ENCODE peak calls at places on chromosomes 12 and 14, in six cellular contexts. One of them, this sample, is unnamed.

GRCh38 chr14:95620659-95621059 is 65.6 kb upstream of the TCL1B start:
- DNase-seq in ELR: no peak
- DNase-seq in stimulated activated CD4-positive, alpha-beta T cell treated with anti-CD3 and anti-CD28 coated beads, Interleukin-12 subunit alpha, Interleukin-12 subunit beta, amount 100 ng/mL, for 4 hours: no peak
- DNase-seq in non-pigmented ciliary epithelial cell: no peak
- DNase-seq in activated T-helper 9 cell treated with anti-CD3 and anti-CD28 coated beads, Interleukin-2, amount 50 U/mL, for 16 hours: peak
- DNase-seq in activated T-helper 1 cell treated with Interleukin-2 at 50 U/mL for 16 hours: peak
- DNase-seq in this sample: peak

GRCh38 chr12:49578471-49579112 is 10.7 kb upstream of the MCRS1 start:
- DNase-seq in ELR: no peak
- DNase-seq in stimulated activated CD4-positive, alpha-beta T cell treated with anti-CD3 and anti-CD28 coated beads, Interleukin-12 subunit alpha, Interleukin-12 subunit beta, amount 100 ng/mL, for 4 hours: no peak
- DNase-seq in non-pigmented ciliary epithelial cell: no peak
- DNase-seq in activated T-helper 9 cell treated with anti-CD3 and anti-CD28 coated beads, Interleukin-2, amount 50 U/mL, for 16 hours: no peak
- DNase-seq in activated T-helper 1 cell treated with Interleukin-2 at 50 U/mL for 16 hours: no peak
- DNase-seq in this sample: no peak

GRCh38 chr14:95301527-95302187 is 18.1 kb downstream of the CLMN start:
- DNase-seq in ELR: no peak
- DNase-seq in stimulated activated CD4-positive, alpha-beta T cell treated with anti-CD3 and anti-CD28 coated beads, Interleukin-12 subunit alpha, Interleukin-12 subunit beta, amount 100 ng/mL, for 4 hours: no peak
- DNase-seq in non-pigmented ciliary epithelial cell: no peak
- DNase-seq in activated T-helper 9 cell treated with anti-CD3 and anti-CD28 coated beads, Interleukin-2, amount 50 U/mL, for 16 hours: no peak
- DNase-seq in activated T-helper 1 cell treated with Interleukin-2 at 50 U/mL for 16 hours: no peak
- DNase-seq in this sample: no peak

GRCh38 chr12:28172434-28173030 is 17.7 kb upstream of the CCDC91 start:
- DNase-seq in ELR: peak
- DNase-seq in stimulated activated CD4-positive, alpha-beta T cell treated with anti-CD3 and anti-CD28 coated beads, Interleukin-12 subunit alpha, Interleukin-12 subunit beta, amount 100 ng/mL, for 4 hours: no peak
- DNase-seq in non-pigmented ciliary epithelial cell: no peak
- DNase-seq in activated T-helper 9 cell treated with anti-CD3 and anti-CD28 coated beads, Interleukin-2, amount 50 U/mL, for 16 hours: no peak
- DNase-seq in activated T-helper 1 cell treated with Interleukin-2 at 50 U/mL for 16 hours: no peak
- DNase-seq in this sample: no peak

GRCh38 chr12:119859241-119859640 is 17.9 kb downstream of the CIT start:
- DNase-seq in ELR: no peak
- DNase-seq in stimulated activated CD4-positive, alpha-beta T cell treated with anti-CD3 and anti-CD28 coated beads, Interleukin-12 subunit alpha, Interleukin-12 subunit beta, amount 100 ng/mL, for 4 hours: no peak
- DNase-seq in non-pigmented ciliary epithelial cell: no peak
- DNase-seq in activated T-helper 9 cell treated with anti-CD3 and anti-CD28 coated beads, Interleukin-2, amount 50 U/mL, for 16 hours: no peak
- DNase-seq in activated T-helper 1 cell treated with Interleukin-2 at 50 U/mL for 16 hours: no peak
- DNase-seq in this sample: no peak

GRCh38 chr14:47674148-47674545 is 1.3 kb downstream of the MDGA2 start:
- DNase-seq in ELR: no peak
- DNase-seq in stimulated activated CD4-positive, alpha-beta T cell treated with anti-CD3 and anti-CD28 coated beads, Interleukin-12 subunit alpha, Interleukin-12 subunit beta, amount 100 ng/mL, for 4 hours: no peak
- DNase-seq in non-pigmented ciliary epithelial cell: no peak
- DNase-seq in activated T-helper 9 cell treated with anti-CD3 and anti-CD28 coated beads, Interleukin-2, amount 50 U/mL, for 16 hours: no peak
- DNase-seq in activated T-helper 1 cell treated with Interleukin-2 at 50 U/mL for 16 hours: no peak
- DNase-seq in this sample: no peak

GRCh38 chr12:130990034-130990433 is 36.3 kb downstream of the ADGRD1 start:
- DNase-seq in ELR: no peak
- DNase-seq in stimulated activated CD4-positive, alpha-beta T cell treated with anti-CD3 and anti-CD28 coated beads, Interleukin-12 subunit alpha, Interleukin-12 subunit beta, amount 100 ng/mL, for 4 hours: no peak
- DNase-seq in non-pigmented ciliary epithelial cell: no peak
- DNase-seq in activated T-helper 9 cell treated with anti-CD3 and anti-CD28 coated beads, Interleukin-2, amount 50 U/mL, for 16 hours: no peak
- DNase-seq in activated T-helper 1 cell treated with Interleukin-2 at 50 U/mL for 16 hours: no peak
- DNase-seq in this sample: no peak

GRCh38 chr14:72479471-72479931 is 414.4 kb downstream of the DPF3 start:
- DNase-seq in ELR: no peak
- DNase-seq in stimulated activated CD4-positive, alpha-beta T cell treated with anti-CD3 and anti-CD28 coated beads, Interleukin-12 subunit alpha, Interleukin-12 subunit beta, amount 100 ng/mL, for 4 hours: no peak
- DNase-seq in non-pigmented ciliary epithelial cell: no peak
- DNase-seq in activated T-helper 9 cell treated with anti-CD3 and anti-CD28 coated beads, Interleukin-2, amount 50 U/mL, for 16 hours: no peak
- DNase-seq in activated T-helper 1 cell treated with Interleukin-2 at 50 U/mL for 16 hours: no peak
- DNase-seq in this sample: no peak

GRCh38 chr12:5184159-5184558 is 140.5 kb downstream of the KCNA5 start:
- DNase-seq in ELR: peak
- DNase-seq in stimulated activated CD4-positive, alpha-beta T cell treated with anti-CD3 and anti-CD28 coated beads, Interleukin-12 subunit alpha, Interleukin-12 subunit beta, amount 100 ng/mL, for 4 hours: no peak
- DNase-seq in non-pigmented ciliary epithelial cell: no peak
- DNase-seq in activated T-helper 9 cell treated with anti-CD3 and anti-CD28 coated beads, Interleukin-2, amount 50 U/mL, for 16 hours: no peak
- DNase-seq in activated T-helper 1 cell treated with Interleukin-2 at 50 U/mL for 16 hours: no peak
- DNase-seq in this sample: no peak

GRCh38 chr12:7959278-7960063 is 23.5 kb upstream of the SLC2A3 start:
- DNase-seq in ELR: peak
- DNase-seq in stimulated activated CD4-positive, alpha-beta T cell treated with anti-CD3 and anti-CD28 coated beads, Interleukin-12 subunit alpha, Interleukin-12 subunit beta, amount 100 ng/mL, for 4 hours: no peak
- DNase-seq in non-pigmented ciliary epithelial cell: no peak
- DNase-seq in activated T-helper 9 cell treated with anti-CD3 and anti-CD28 coated beads, Interleukin-2, amount 50 U/mL, for 16 hours: peak
- DNase-seq in activated T-helper 1 cell treated with Interleukin-2 at 50 U/mL for 16 hours: peak
- DNase-seq in this sample: peak

GRCh38 chr12:89838846-89839245 is 130.2 kb upstream of the ATP2B1 start:
- DNase-seq in ELR: no peak
- DNase-seq in stimulated activated CD4-positive, alpha-beta T cell treated with anti-CD3 and anti-CD28 coated beads, Interleukin-12 subunit alpha, Interleukin-12 subunit beta, amount 100 ng/mL, for 4 hours: no peak
- DNase-seq in non-pigmented ciliary epithelial cell: no peak
- DNase-seq in activated T-helper 9 cell treated with anti-CD3 and anti-CD28 coated beads, Interleukin-2, amount 50 U/mL, for 16 hours: no peak
- DNase-seq in activated T-helper 1 cell treated with Interleukin-2 at 50 U/mL for 16 hours: no peak
- DNase-seq in this sample: no peak

GRCh38 chr14:90458536-90458935 is 61.7 kb downstream of the CALM1 start:
- DNase-seq in ELR: no peak
- DNase-seq in stimulated activated CD4-positive, alpha-beta T cell treated with anti-CD3 and anti-CD28 coated beads, Interleukin-12 subunit alpha, Interleukin-12 subunit beta, amount 100 ng/mL, for 4 hours: no peak
- DNase-seq in non-pigmented ciliary epithelial cell: no peak
- DNase-seq in activated T-helper 9 cell treated with anti-CD3 and anti-CD28 coated beads, Interleukin-2, amount 50 U/mL, for 16 hours: no peak
- DNase-seq in activated T-helper 1 cell treated with Interleukin-2 at 50 U/mL for 16 hours: no peak
- DNase-seq in this sample: no peak

GRCh38 chr14:75433631-75434556 is 6.1 kb downstream of the JDP2 start:
- DNase-seq in ELR: no peak
- DNase-seq in stimulated activated CD4-positive, alpha-beta T cell treated with anti-CD3 and anti-CD28 coated beads, Interleukin-12 subunit alpha, Interleukin-12 subunit beta, amount 100 ng/mL, for 4 hours: no peak
- DNase-seq in non-pigmented ciliary epithelial cell: no peak
- DNase-seq in activated T-helper 9 cell treated with anti-CD3 and anti-CD28 coated beads, Interleukin-2, amount 50 U/mL, for 16 hours: no peak
- DNase-seq in activated T-helper 1 cell treated with Interleukin-2 at 50 U/mL for 16 hours: no peak
- DNase-seq in this sample: no peak

GRCh38 chr12:124637586-124637985 is 70.2 kb upstream of the NCOR2 start:
- DNase-seq in ELR: peak
- DNase-seq in stimulated activated CD4-positive, alpha-beta T cell treated with anti-CD3 and anti-CD28 coated beads, Interleukin-12 subunit alpha, Interleukin-12 subunit beta, amount 100 ng/mL, for 4 hours: no peak
- DNase-seq in non-pigmented ciliary epithelial cell: no peak
- DNase-seq in activated T-helper 9 cell treated with anti-CD3 and anti-CD28 coated beads, Interleukin-2, amount 50 U/mL, for 16 hours: no peak
- DNase-seq in activated T-helper 1 cell treated with Interleukin-2 at 50 U/mL for 16 hours: no peak
- DNase-seq in this sample: no peak

GRCh38 chr12:89709994-89710872 is 1.6 kb upstream of the ATP2B1 start:
- DNase-seq in ELR: peak
- DNase-seq in stimulated activated CD4-positive, alpha-beta T cell treated with anti-CD3 and anti-CD28 coated beads, Interleukin-12 subunit alpha, Interleukin-12 subunit beta, amount 100 ng/mL, for 4 hours: peak
- DNase-seq in non-pigmented ciliary epithelial cell: no peak
- DNase-seq in activated T-helper 9 cell treated with anti-CD3 and anti-CD28 coated beads, Interleukin-2, amount 50 U/mL, for 16 hours: peak
- DNase-seq in activated T-helper 1 cell treated with Interleukin-2 at 50 U/mL for 16 hours: no peak
- DNase-seq in this sample: peak

GRCh38 chr14:103127356-103127755 is 4.1 kb downstream of the TNFAIP2 start:
- DNase-seq in ELR: no peak
- DNase-seq in stimulated activated CD4-positive, alpha-beta T cell treated with anti-CD3 and anti-CD28 coated beads, Interleukin-12 subunit alpha, Interleukin-12 subunit beta, amount 100 ng/mL, for 4 hours: no peak
- DNase-seq in non-pigmented ciliary epithelial cell: no peak
- DNase-seq in activated T-helper 9 cell treated with anti-CD3 and anti-CD28 coated beads, Interleukin-2, amount 50 U/mL, for 16 hours: no peak
- DNase-seq in activated T-helper 1 cell treated with Interleukin-2 at 50 U/mL for 16 hours: no peak
- DNase-seq in this sample: no peak

GRCh38 chr12:131672941-131673330 is 38.0 kb upstream of the SFSWAP start:
- DNase-seq in ELR: no peak
- DNase-seq in stimulated activated CD4-positive, alpha-beta T cell treated with anti-CD3 and anti-CD28 coated beads, Interleukin-12 subunit alpha, Interleukin-12 subunit beta, amount 100 ng/mL, for 4 hours: no peak
- DNase-seq in non-pigmented ciliary epithelial cell: no peak
- DNase-seq in activated T-helper 9 cell treated with anti-CD3 and anti-CD28 coated beads, Interleukin-2, amount 50 U/mL, for 16 hours: no peak
- DNase-seq in activated T-helper 1 cell treated with Interleukin-2 at 50 U/mL for 16 hours: no peak
- DNase-seq in this sample: no peak

GRCh38 chr12:56631790-56632700 is 1.9 kb upstream of the BAZ2A start:
- DNase-seq in ELR: peak
- DNase-seq in stimulated activated CD4-positive, alpha-beta T cell treated with anti-CD3 and anti-CD28 coated beads, Interleukin-12 subunit alpha, Interleukin-12 subunit beta, amount 100 ng/mL, for 4 hours: peak
- DNase-seq in non-pigmented ciliary epithelial cell: no peak
- DNase-seq in activated T-helper 9 cell treated with anti-CD3 and anti-CD28 coated beads, Interleukin-2, amount 50 U/mL, for 16 hours: peak
- DNase-seq in activated T-helper 1 cell treated with Interleukin-2 at 50 U/mL for 16 hours: peak
- DNase-seq in this sample: peak

GRCh38 chr14:58947816-58948440 is 240.5 kb upstream of the DAAM1 start:
- DNase-seq in ELR: peak
- DNase-seq in stimulated activated CD4-positive, alpha-beta T cell treated with anti-CD3 and anti-CD28 coated beads, Interleukin-12 subunit alpha, Interleukin-12 subunit beta, amount 100 ng/mL, for 4 hours: no peak
- DNase-seq in non-pigmented ciliary epithelial cell: no peak
- DNase-seq in activated T-helper 9 cell treated with anti-CD3 and anti-CD28 coated beads, Interleukin-2, amount 50 U/mL, for 16 hours: no peak
- DNase-seq in activated T-helper 1 cell treated with Interleukin-2 at 50 U/mL for 16 hours: no peak
- DNase-seq in this sample: no peak

GRCh38 chr12:24767016-24767415 is 181.9 kb downstream of the BCAT1 start:
- DNase-seq in ELR: no peak
- DNase-seq in stimulated activated CD4-positive, alpha-beta T cell treated with anti-CD3 and anti-CD28 coated beads, Interleukin-12 subunit alpha, Interleukin-12 subunit beta, amount 100 ng/mL, for 4 hours: no peak
- DNase-seq in non-pigmented ciliary epithelial cell: no peak
- DNase-seq in activated T-helper 9 cell treated with anti-CD3 and anti-CD28 coated beads, Interleukin-2, amount 50 U/mL, for 16 hours: no peak
- DNase-seq in activated T-helper 1 cell treated with Interleukin-2 at 50 U/mL for 16 hours: no peak
- DNase-seq in this sample: no peak

GRCh38 chr12:26251600-26251999 is 56.2 kb downstream of the SSPN start:
- DNase-seq in ELR: no peak
- DNase-seq in stimulated activated CD4-positive, alpha-beta T cell treated with anti-CD3 and anti-CD28 coated beads, Interleukin-12 subunit alpha, Interleukin-12 subunit beta, amount 100 ng/mL, for 4 hours: no peak
- DNase-seq in non-pigmented ciliary epithelial cell: no peak
- DNase-seq in activated T-helper 9 cell treated with anti-CD3 and anti-CD28 coated beads, Interleukin-2, amount 50 U/mL, for 16 hours: no peak
- DNase-seq in activated T-helper 1 cell treated with Interleukin-2 at 50 U/mL for 16 hours: no peak
- DNase-seq in this sample: no peak

GRCh38 chr12:108332791-108333382 is 6.2 kb downstream of the CMKLR1 start:
- DNase-seq in ELR: peak
- DNase-seq in stimulated activated CD4-positive, alpha-beta T cell treated with anti-CD3 and anti-CD28 coated beads, Interleukin-12 subunit alpha, Interleukin-12 subunit beta, amount 100 ng/mL, for 4 hours: no peak
- DNase-seq in non-pigmented ciliary epithelial cell: no peak
- DNase-seq in activated T-helper 9 cell treated with anti-CD3 and anti-CD28 coated beads, Interleukin-2, amount 50 U/mL, for 16 hours: no peak
- DNase-seq in activated T-helper 1 cell treated with Interleukin-2 at 50 U/mL for 16 hours: no peak
- DNase-seq in this sample: no peak

GRCh38 chr14:104387385-104388010 is 192.1 kb upstream of the C14orf180 start:
- DNase-seq in ELR: no peak
- DNase-seq in stimulated activated CD4-positive, alpha-beta T cell treated with anti-CD3 and anti-CD28 coated beads, Interleukin-12 subunit alpha, Interleukin-12 subunit beta, amount 100 ng/mL, for 4 hours: no peak
- DNase-seq in non-pigmented ciliary epithelial cell: no peak
- DNase-seq in activated T-helper 9 cell treated with anti-CD3 and anti-CD28 coated beads, Interleukin-2, amount 50 U/mL, for 16 hours: no peak
- DNase-seq in activated T-helper 1 cell treated with Interleukin-2 at 50 U/mL for 16 hours: no peak
- DNase-seq in this sample: no peak

GRCh38 chr12:122013792-122014590 is 7.7 kb upstream of the BCL7A start:
- DNase-seq in ELR: no peak
- DNase-seq in stimulated activated CD4-positive, alpha-beta T cell treated with anti-CD3 and anti-CD28 coated beads, Interleukin-12 subunit alpha, Interleukin-12 subunit beta, amount 100 ng/mL, for 4 hours: no peak
- DNase-seq in non-pigmented ciliary epithelial cell: no peak
- DNase-seq in activated T-helper 9 cell treated with anti-CD3 and anti-CD28 coated beads, Interleukin-2, amount 50 U/mL, for 16 hours: no peak
- DNase-seq in activated T-helper 1 cell treated with Interleukin-2 at 50 U/mL for 16 hours: no peak
- DNase-seq in this sample: no peak

GRCh38 chr14:61252354-61253063 is 28.6 kb downstream of the TMEM30B start:
- DNase-seq in ELR: peak
- DNase-seq in stimulated activated CD4-positive, alpha-beta T cell treated with anti-CD3 and anti-CD28 coated beads, Interleukin-12 subunit alpha, Interleukin-12 subunit beta, amount 100 ng/mL, for 4 hours: peak
- DNase-seq in non-pigmented ciliary epithelial cell: peak
- DNase-seq in activated T-helper 9 cell treated with anti-CD3 and anti-CD28 coated beads, Interleukin-2, amount 50 U/mL, for 16 hours: peak
- DNase-seq in activated T-helper 1 cell treated with Interleukin-2 at 50 U/mL for 16 hours: peak
- DNase-seq in this sample: peak

GRCh38 chr14:68261092-68261842 is 441.7 kb downstream of the RAD51B start:
- DNase-seq in ELR: no peak
- DNase-seq in stimulated activated CD4-positive, alpha-beta T cell treated with anti-CD3 and anti-CD28 coated beads, Interleukin-12 subunit alpha, Interleukin-12 subunit beta, amount 100 ng/mL, for 4 hours: no peak
- DNase-seq in non-pigmented ciliary epithelial cell: no peak
- DNase-seq in activated T-helper 9 cell treated with anti-CD3 and anti-CD28 coated beads, Interleukin-2, amount 50 U/mL, for 16 hours: no peak
- DNase-seq in activated T-helper 1 cell treated with Interleukin-2 at 50 U/mL for 16 hours: no peak
- DNase-seq in this sample: no peak

GRCh38 chr12:108119126-108119973 is 9.7 kb upstream of the WSCD2 start:
- DNase-seq in ELR: no peak
- DNase-seq in stimulated activated CD4-positive, alpha-beta T cell treated with anti-CD3 and anti-CD28 coated beads, Interleukin-12 subunit alpha, Interleukin-12 subunit beta, amount 100 ng/mL, for 4 hours: no peak
- DNase-seq in non-pigmented ciliary epithelial cell: no peak
- DNase-seq in activated T-helper 9 cell treated with anti-CD3 and anti-CD28 coated beads, Interleukin-2, amount 50 U/mL, for 16 hours: no peak
- DNase-seq in activated T-helper 1 cell treated with Interleukin-2 at 50 U/mL for 16 hours: no peak
- DNase-seq in this sample: no peak

GRCh38 chr14:104579507-104579906 is at the start of gene C14orf180:
- DNase-seq in ELR: no peak
- DNase-seq in stimulated activated CD4-positive, alpha-beta T cell treated with anti-CD3 and anti-CD28 coated beads, Interleukin-12 subunit alpha, Interleukin-12 subunit beta, amount 100 ng/mL, for 4 hours: no peak
- DNase-seq in non-pigmented ciliary epithelial cell: no peak
- DNase-seq in activated T-helper 9 cell treated with anti-CD3 and anti-CD28 coated beads, Interleukin-2, amount 50 U/mL, for 16 hours: no peak
- DNase-seq in activated T-helper 1 cell treated with Interleukin-2 at 50 U/mL for 16 hours: no peak
- DNase-seq in this sample: no peak

GRCh38 chr12:108483213-108483920 is 31.7 kb upstream of the FICD start:
- DNase-seq in ELR: peak
- DNase-seq in stimulated activated CD4-positive, alpha-beta T cell treated with anti-CD3 and anti-CD28 coated beads, Interleukin-12 subunit alpha, Interleukin-12 subunit beta, amount 100 ng/mL, for 4 hours: no peak
- DNase-seq in non-pigmented ciliary epithelial cell: no peak
- DNase-seq in activated T-helper 9 cell treated with anti-CD3 and anti-CD28 coated beads, Interleukin-2, amount 50 U/mL, for 16 hours: no peak
- DNase-seq in activated T-helper 1 cell treated with Interleukin-2 at 50 U/mL for 16 hours: no peak
- DNase-seq in this sample: no peak

GRCh38 chr12:67025543-67026114 is 243.5 kb upstream of the CAND1 start:
- DNase-seq in ELR: peak
- DNase-seq in stimulated activated CD4-positive, alpha-beta T cell treated with anti-CD3 and anti-CD28 coated beads, Interleukin-12 subunit alpha, Interleukin-12 subunit beta, amount 100 ng/mL, for 4 hours: peak
- DNase-seq in non-pigmented ciliary epithelial cell: no peak
- DNase-seq in activated T-helper 9 cell treated with anti-CD3 and anti-CD28 coated beads, Interleukin-2, amount 50 U/mL, for 16 hours: peak
- DNase-seq in activated T-helper 1 cell treated with Interleukin-2 at 50 U/mL for 16 hours: no peak
- DNase-seq in this sample: no peak

GRCh38 chr12:12872139-12872933 is 19.0 kb upstream of the GPRC5A start:
- DNase-seq in ELR: peak
- DNase-seq in stimulated activated CD4-positive, alpha-beta T cell treated with anti-CD3 and anti-CD28 coated beads, Interleukin-12 subunit alpha, Interleukin-12 subunit beta, amount 100 ng/mL, for 4 hours: no peak
- DNase-seq in non-pigmented ciliary epithelial cell: no peak
- DNase-seq in activated T-helper 9 cell treated with anti-CD3 and anti-CD28 coated beads, Interleukin-2, amount 50 U/mL, for 16 hours: no peak
- DNase-seq in activated T-helper 1 cell treated with Interleukin-2 at 50 U/mL for 16 hours: no peak
- DNase-seq in this sample: no peak

GRCh38 chr12:38669530-38669929 is 235.9 kb downstream of the CPNE8 start:
- DNase-seq in ELR: no peak
- DNase-seq in stimulated activated CD4-positive, alpha-beta T cell treated with anti-CD3 and anti-CD28 coated beads, Interleukin-12 subunit alpha, Interleukin-12 subunit beta, amount 100 ng/mL, for 4 hours: no peak
- DNase-seq in non-pigmented ciliary epithelial cell: no peak
- DNase-seq in activated T-helper 9 cell treated with anti-CD3 and anti-CD28 coated beads, Interleukin-2, amount 50 U/mL, for 16 hours: no peak
- DNase-seq in activated T-helper 1 cell treated with Interleukin-2 at 50 U/mL for 16 hours: no peak
- DNase-seq in this sample: no peak

GRCh38 chr12:66197413-66198055 is 8.5 kb downstream of the IRAK3 start:
- DNase-seq in ELR: peak
- DNase-seq in stimulated activated CD4-positive, alpha-beta T cell treated with anti-CD3 and anti-CD28 coated beads, Interleukin-12 subunit alpha, Interleukin-12 subunit beta, amount 100 ng/mL, for 4 hours: no peak
- DNase-seq in non-pigmented ciliary epithelial cell: no peak
- DNase-seq in activated T-helper 9 cell treated with anti-CD3 and anti-CD28 coated beads, Interleukin-2, amount 50 U/mL, for 16 hours: no peak
- DNase-seq in activated T-helper 1 cell treated with Interleukin-2 at 50 U/mL for 16 hours: no peak
- DNase-seq in this sample: no peak

GRCh38 chr14:59852350-59852749 is 18.2 kb downstream of the RTN1 start:
- DNase-seq in ELR: no peak
- DNase-seq in stimulated activated CD4-positive, alpha-beta T cell treated with anti-CD3 and anti-CD28 coated beads, Interleukin-12 subunit alpha, Interleukin-12 subunit beta, amount 100 ng/mL, for 4 hours: no peak
- DNase-seq in non-pigmented ciliary epithelial cell: no peak
- DNase-seq in activated T-helper 9 cell treated with anti-CD3 and anti-CD28 coated beads, Interleukin-2, amount 50 U/mL, for 16 hours: no peak
- DNase-seq in activated T-helper 1 cell treated with Interleukin-2 at 50 U/mL for 16 hours: no peak
- DNase-seq in this sample: no peak

GRCh38 chr12:20578142-20578541 is 117.0 kb upstream of the SLCO1C1 start:
- DNase-seq in ELR: no peak
- DNase-seq in stimulated activated CD4-positive, alpha-beta T cell treated with anti-CD3 and anti-CD28 coated beads, Interleukin-12 subunit alpha, Interleukin-12 subunit beta, amount 100 ng/mL, for 4 hours: no peak
- DNase-seq in non-pigmented ciliary epithelial cell: no peak
- DNase-seq in activated T-helper 9 cell treated with anti-CD3 and anti-CD28 coated beads, Interleukin-2, amount 50 U/mL, for 16 hours: no peak
- DNase-seq in activated T-helper 1 cell treated with Interleukin-2 at 50 U/mL for 16 hours: no peak
- DNase-seq in this sample: no peak

GRCh38 chr14:65637780-65638179 is 225.2 kb downstream of the FUT8 start:
- DNase-seq in ELR: peak
- DNase-seq in stimulated activated CD4-positive, alpha-beta T cell treated with anti-CD3 and anti-CD28 coated beads, Interleukin-12 subunit alpha, Interleukin-12 subunit beta, amount 100 ng/mL, for 4 hours: peak
- DNase-seq in non-pigmented ciliary epithelial cell: peak
- DNase-seq in activated T-helper 9 cell treated with anti-CD3 and anti-CD28 coated beads, Interleukin-2, amount 50 U/mL, for 16 hours: peak
- DNase-seq in activated T-helper 1 cell treated with Interleukin-2 at 50 U/mL for 16 hours: peak
- DNase-seq in this sample: peak

GRCh38 chr12:126668961-126669360 is 1598.0 kb upstream of the TMEM132C start:
- DNase-seq in ELR: no peak
- DNase-seq in stimulated activated CD4-positive, alpha-beta T cell treated with anti-CD3 and anti-CD28 coated beads, Interleukin-12 subunit alpha, Interleukin-12 subunit beta, amount 100 ng/mL, for 4 hours: no peak
- DNase-seq in non-pigmented ciliary epithelial cell: peak
- DNase-seq in activated T-helper 9 cell treated with anti-CD3 and anti-CD28 coated beads, Interleukin-2, amount 50 U/mL, for 16 hours: no peak
- DNase-seq in activated T-helper 1 cell treated with Interleukin-2 at 50 U/mL for 16 hours: no peak
- DNase-seq in this sample: no peak

GRCh38 chr12:122867701-122868461 is 28.0 kb downstream of the VPS37B start:
- DNase-seq in ELR: peak
- DNase-seq in stimulated activated CD4-positive, alpha-beta T cell treated with anti-CD3 and anti-CD28 coated beads, Interleukin-12 subunit alpha, Interleukin-12 subunit beta, amount 100 ng/mL, for 4 hours: no peak
- DNase-seq in non-pigmented ciliary epithelial cell: no peak
- DNase-seq in activated T-helper 9 cell treated with anti-CD3 and anti-CD28 coated beads, Interleukin-2, amount 50 U/mL, for 16 hours: no peak
- DNase-seq in activated T-helper 1 cell treated with Interleukin-2 at 50 U/mL for 16 hours: no peak
- DNase-seq in this sample: no peak

GRCh38 chr14:105883066-105884005 is 357.0 kb downstream of the TMEM121 start:
- DNase-seq in ELR: no peak
- DNase-seq in stimulated activated CD4-positive, alpha-beta T cell treated with anti-CD3 and anti-CD28 coated beads, Interleukin-12 subunit alpha, Interleukin-12 subunit beta, amount 100 ng/mL, for 4 hours: no peak
- DNase-seq in non-pigmented ciliary epithelial cell: no peak
- DNase-seq in activated T-helper 9 cell treated with anti-CD3 and anti-CD28 coated beads, Interleukin-2, amount 50 U/mL, for 16 hours: no peak
- DNase-seq in activated T-helper 1 cell treated with Interleukin-2 at 50 U/mL for 16 hours: no peak
- DNase-seq in this sample: no peak

This sample was measured in stimulated activated naive CD4-positive, alpha-beta T cell treated with Interleukin-2 at 50 U/mL for 16 hours.